ENCODE peak calls at places on chromosomes 5 and 9, in five cellular contexts. K, G, F, O and Q are unnamed samples.

GRCh38 chr5:103840600-103840999 is 278.0 kb upstream of the NUDT12 start:
- DNase-seq in K (no peak), G (no peak), F (no peak), O (no peak), Q (no peak)

GRCh38 chr9:125405938-125406811 is 144.5 kb downstream of the GAPVD1 start:
- DNase-seq in K (no peak), G (no peak), F (no peak), O (no peak), Q (no peak)

GRCh38 chr9:27125936-27126335 is 16.9 kb downstream of the TEK start:
- DNase-seq in K (no peak), G (no peak), F (no peak), O (no peak), Q (no peak)

GRCh38 chr5:151085517-151086031 is 4.7 kb upstream of the TNIP1 start:
- DNase-seq in K (no peak), G (no peak), F (no peak), O (no peak), Q (no peak)

GRCh38 chr5:66881475-66882161 is 285.4 kb downstream of the MAST4 start:
- DNase-seq in K (no peak), G (no peak), F (no peak), O (no peak), Q (no peak)

GRCh38 chr5:125976421-125977060 is 446.7 kb upstream of the GRAMD2B start:
- DNase-seq in K (no peak), G (peak), F (no peak), O (no peak), Q (no peak)

GRCh38 chr5:110159202-110159601 is 469.5 kb downstream of the MAN2A1 start:
- DNase-seq in K (no peak), G (no peak), F (no peak), O (peak), Q (no peak)

GRCh38 chr5:68220914-68221313 is 5.4 kb downstream of the PIK3R1 start:
- DNase-seq in K (no peak), G (no peak), F (no peak), O (no peak), Q (no peak)

GRCh38 chr9:110427497-110428104 is 89.9 kb upstream of the TXNDC8 start:
- DNase-seq in K (no peak), G (peak), F (no peak), O (no peak), Q (no peak)

GRCh38 chr9:78029601-78030552 is 1.7 kb downstream of the GNAQ start:
- DNase-seq in K (no peak), G (peak), F (no peak), O (no peak), Q (no peak)

GRCh38 chr5:157130933-157131332 is 11.7 kb downstream of the MED7 start:
- DNase-seq in K (no peak), G (peak), F (no peak), O (no peak), Q (no peak)

GRCh38 chr5:71939452-71939932 is 167.8 kb upstream of the MAP1B start:
- DNase-seq in K (no peak), G (peak), F (no peak), O (no peak), Q (peak)

GRCh38 chr5:93162201-93162654 is 418.8 kb downstream of the NR2F1-AS1 start:
- DNase-seq in K (no peak), G (peak), F (no peak), O (peak), Q (no peak)

GRCh38 chr9:82475584-82476328 is 487.2 kb downstream of the SPATA31D1 start:
- DNase-seq in K (no peak), G (no peak), F (no peak), O (no peak), Q (no peak)

GRCh38 chr5:107436276-107436675 is 234.5 kb downstream of the EFNA5 start:
- DNase-seq in K (no peak), G (no peak), F (no peak), O (no peak), Q (no peak)

GRCh38 chr9:136947955-136948510 is 3.0 kb downstream of the C8G start:
- DNase-seq in K (no peak), G (peak), F (no peak), O (no peak), Q (no peak)

GRCh38 chr5:151005975-151006576 is 14.3 kb upstream of the GPX3 start:
- DNase-seq in K (peak), G (no peak), F (peak), O (no peak), Q (no peak)

GRCh38 chr5:163089926-163090325 is 347.5 kb upstream of the CCNG1 start:
- DNase-seq in K (no peak), G (peak), F (no peak), O (no peak), Q (no peak)

GRCh38 chr5:139648205-139649081 is at the start of gene CXXC5:
- DNase-seq in K (peak), G (peak), F (no peak), O (no peak), Q (peak)

GRCh38 chr5:168477060-168477459 is 9.2 kb upstream of the RARS1 start:
- DNase-seq in K (no peak), G (no peak), F (no peak), O (peak), Q (no peak)

GRCh38 chr5:139956342-139956741 is 86.8 kb downstream of the NRG2 start:
- DNase-seq in K (no peak), G (no peak), F (no peak), O (no peak), Q (no peak)

GRCh38 chr9:99069075-99069474 is 35.8 kb upstream of the TGFBR1 start:
- DNase-seq in K (no peak), G (no peak), F (no peak), O (no peak), Q (no peak)

GRCh38 chr9:69317894-69318293 is 7.1 kb upstream of the ENTREP1 start:
- DNase-seq in K (no peak), G (no peak), F (no peak), O (no peak), Q (no peak)

GRCh38 chr5:7886849-7887460 is 18.0 kb downstream of the MTRR start:
- DNase-seq in K (no peak), G (peak), F (no peak), O (no peak), Q (peak)

GRCh38 chr9:108836771-108837170 is 19.0 kb downstream of the ACTL7B start:
- DNase-seq in K (no peak), G (peak), F (no peak), O (no peak), Q (no peak)

GRCh38 chr9:78363221-78363620 is 66.3 kb downstream of the PSAT1 start:
- DNase-seq in K (no peak), G (no peak), F (no peak), O (no peak), Q (no peak)

GRCh38 chr9:3397726-3398125 is 128.1 kb downstream of the RFX3 start:
- DNase-seq in K (no peak), G (no peak), F (no peak), O (no peak), Q (no peak)

GRCh38 chr5:102823441-102823874 is 68.4 kb downstream of the PAM start:
- DNase-seq in K (no peak), G (peak), F (no peak), O (peak), Q (peak)

GRCh38 chr5:96538831-96539250 is 105.8 kb upstream of the PCSK1 start:
- DNase-seq in K (no peak), G (no peak), F (no peak), O (no peak), Q (no peak)

GRCh38 chr5:56481147-56481997 is 248.2 kb upstream of the ANKRD55 start:
- DNase-seq in K (peak), G (peak), F (no peak), O (no peak), Q (no peak)

GRCh38 chr5:107092695-107093094 is 578.0 kb downstream of the EFNA5 start:
- DNase-seq in K (no peak), G (no peak), F (no peak), O (no peak), Q (no peak)

GRCh38 chr9:13146838-13147237 is 132.7 kb downstream of the MPDZ start:
- DNase-seq in K (no peak), G (no peak), F (no peak), O (no peak), Q (no peak)

GRCh38 chr9:96150324-96151023 is 151.5 kb downstream of the HSD17B3 start:
- DNase-seq in K (peak), G (no peak), F (no peak), O (no peak), Q (no peak)

GRCh38 chr5:132388244-132389050 is 18.9 kb downstream of the SLC22A5 start:
- DNase-seq in K (no peak), G (no peak), F (no peak), O (no peak), Q (no peak)

GRCh38 chr5:79236970-79237734 is 1.2 kb downstream of the JMY start:
- DNase-seq in K (peak), G (peak), F (no peak), O (no peak), Q (no peak)

GRCh38 chr5:134026521-134027202 is 21.9 kb upstream of the VDAC1 start:
- DNase-seq in K (no peak), G (peak), F (no peak), O (no peak), Q (peak)

GRCh38 chr9:133356391-133357091 is at the start of the genes SURF1 and SURF2:
- DNase-seq in K (peak), G (peak), F (peak), O (no peak), Q (peak)